ENCODE peak calls at places on chromosomes 13 and 19, in five cellular contexts. X is cardiac muscle cell, F is fibroblast of lung, C is sciatic nerve, T is WERI-Rb-1. R is an unnamed sample.

GRCh38 chr19:49812997-49813861 is at the start of gene FUZ:
- DNase-seq in F (peak; percentile 99), C (peak; percentile 98), X (peak; percentile 99), T (peak; percentile 98), R (peak; percentile 95)

GRCh38 chr13:40236566-40237168 is 429.8 kb downstream of the FOXO1 start:
- DNase-seq in T (no peak), C (no peak), F (peak; percentile 77), X (peak; percentile 76), R (no peak)

GRCh38 chr19:42428676-42429075 is 1.5 kb upstream of the LIPE start:
- DNase-seq in F (no peak), T (no peak), X (no peak), C (no peak), R (no peak)

GRCh38 chr13:89688908-89689307 is 1658.6 kb upstream of the MIR17HG start:
- DNase-seq in T (no peak), X (peak; percentile 29), F (peak; percentile 23), C (peak; percentile 58), R (no peak)

GRCh38 chr13:44396963-44397580 is 23.4 kb downstream of the SERP2 start:
- DNase-seq in C (no peak), X (peak; percentile 86), T (peak; percentile 63), F (peak; percentile 73), R (no peak)

GRCh38 chr13:80630685-80631121 is 289.8 kb upstream of the SPRY2 start:
- DNase-seq in C (no peak), X (peak; percentile 97), F (peak; percentile 96), T (no peak), R (no peak)

GRCh38 chr19:12195501-12195860 is 32.6 kb downstream of the ZNF136 start:
- DNase-seq in T (peak; percentile 11), F (no peak), X (peak; percentile 27), C (no peak), R (no peak)

GRCh38 chr19:42422576-42423461 is 4.4 kb downstream of the LIPE start:
- DNase-seq in X (no peak), C (peak; percentile 70), T (no peak), F (no peak), R (no peak)

GRCh38 chr19:7395793-7396192 is 47.1 kb downstream of the ARHGEF18 start:
- DNase-seq in F (no peak), C (no peak), T (no peak), X (peak; percentile 8), R (no peak)

GRCh38 chr13:37944476-37945442 is 75.2 kb upstream of the TRPC4 start:
- DNase-seq in X (peak; percentile 38), C (no peak), F (peak; percentile 22), T (no peak), R (no peak)

GRCh38 chr19:32675720-32676185 is at the start of gene RGS9BP:
- DNase-seq in F (peak; percentile 72), T (peak; percentile 73), C (peak; percentile 88), X (peak; percentile 77), R (peak; percentile 80)

GRCh38 chr19:39539519-39540332 is at the start of gene EID2:
- DNase-seq in T (peak; percentile 93), F (peak; percentile 95), X (peak; percentile 97), C (peak; percentile 98), R (peak; percentile 90)

GRCh38 chr19:47697863-47698609 is 15.2 kb upstream of the EHD2 start:
- DNase-seq in C (peak; percentile 85), X (peak; percentile 93), T (peak; percentile 76), F (peak; percentile 83), R (no peak)

GRCh38 chr19:41223431-41224234 is 4.6 kb downstream of the AXL start:
- DNase-seq in X (peak; percentile 44), F (peak; percentile 66), C (no peak), T (no peak), R (peak; percentile 92)

GRCh38 chr19:3268326-3268725 is 43.9 kb downstream of the CELF5 start:
- DNase-seq in F (no peak), C (no peak), X (no peak), T (no peak), R (no peak)

GRCh38 chr13:109162248-109163051 is 533.0 kb downstream of the MYO16 start:
- DNase-seq in C (no peak), F (no peak), X (no peak), T (no peak), R (no peak)

GRCh38 chr13:30844548-30845296 is 61.3 kb upstream of the MEDAG start:
- DNase-seq in X (no peak), C (no peak), T (no peak), F (peak; percentile 26), R (no peak)

GRCh38 chr19:6754136-6754535 is 13.1 kb downstream of the SH2D3A start:
- DNase-seq in X (no peak), C (no peak), F (no peak), T (no peak), R (no peak)

GRCh38 chr13:104143760-104144406 is 1077.7 kb upstream of the SLC10A2 start:
- DNase-seq in F (no peak), C (no peak), T (no peak), X (no peak), R (no peak)

GRCh38 chr19:33865306-33865705 is 68.6 kb downstream of the KCTD15 start:
- DNase-seq in T (no peak), C (no peak), X (no peak), F (no peak), R (no peak)

GRCh38 chr19:35986664-35987570 is 8.1 kb upstream of the SDHAF1 start:
- DNase-seq in T (peak; percentile 83), X (no peak), C (no peak), F (no peak), R (no peak)

GRCh38 chr13:32314968-32315254 is 252 bp downstream of the ZAR1L start:
- DNase-seq in F (peak; percentile 63), T (peak; percentile 25), C (peak; percentile 61), X (peak; percentile 66), R (no peak)

GRCh38 chr19:30590596-30591229 is 218.5 kb downstream of the ZNF536 start:
- DNase-seq in X (no peak), F (no peak), T (no peak), C (no peak), R (no peak)

GRCh38 chr19:42478765-42479307 is 36.1 kb upstream of the CXCL17 start:
- DNase-seq in F (no peak), C (no peak), X (no peak), T (no peak), R (no peak)

GRCh38 chr13:29684441-29684840 is 89.0 kb upstream of the SLC7A1 start:
- DNase-seq in X (no peak), T (no peak), C (no peak), F (no peak), R (no peak)

GRCh38 chr13:93927431-93927830 is 552.1 kb downstream of the DCT start:
- DNase-seq in C (no peak), T (no peak), F (no peak), X (peak; percentile 12), R (no peak)

GRCh38 chr13:22064854-22065646 is 394.2 kb downstream of the FGF9 start:
- DNase-seq in T (no peak), X (no peak), C (no peak), F (no peak), R (no peak)

GRCh38 chr19:55247621-55248099 is 11.2 kb downstream of the PPP6R1 start:
- DNase-seq in C (no peak), X (peak; percentile 79), F (no peak), T (no peak), R (peak; percentile 73)

GRCh38 chr19:19672816-19673215 is 4.2 kb downstream of the ZNF101 start:
- DNase-seq in T (no peak), C (no peak), F (no peak), X (no peak), R (no peak)

GRCh38 chr19:56701895-56702294 is 30.3 kb upstream of the ZNF835 start:
- DNase-seq in C (no peak), X (no peak), T (no peak), F (no peak), R (no peak)

GRCh38 chr13:26855071-26855470 is 94.5 kb upstream of the GPR12 start:
- DNase-seq in C (no peak), T (no peak), F (no peak), X (no peak), R (no peak)

GRCh38 chr19:801030-801860 is 4.0 kb downstream of the PTBP1 start:
- DNase-seq in F (peak; percentile 43), T (no peak), C (peak; percentile 78), X (peak; percentile 70), R (no peak)

GRCh38 chr13:101211261-101211660 is 205.0 kb downstream of the NALCN start:
- DNase-seq in T (no peak), C (no peak), F (peak; percentile 71), X (peak; percentile 5), R (no peak)

GRCh38 chr19:19538077-19538764 is at the start of gene CILP2:
- DNase-seq in C (no peak), F (no peak), T (no peak), X (peak; percentile 32), R (peak; percentile 73)

R was measured in RWPE2.